ENCODE peak calls at places on chromosomes 2 and 18, in ten cellular contexts. H is stimulated activated CD8-positive, alpha-beta memory T cell treated with anti-CD3 and anti-CD28 coated beads, Interleukin-12 subunit alpha, Interleukin-12 subunit beta, amount 100 ng/mL, for 4 hours; J is pancreas; K is mammary epithelial cell; X is adipocyte; C is lower lobe of right lung; L is NCI-H1417; B is HCT116; G is tibial artery; Y is NCI-H2171. Q is an unnamed sample.

GRCh38 chr2:216710531-216711282 is 15.4 kb upstream of the IGFBP5 start:
- DNase-seq in L (no peak), C (no peak), K (no peak), J (no peak), G (no peak), B (no peak), H (no peak), Y (no peak), X (no peak), Q (peak; percentile 59)

GRCh38 chr2:205776139-205776538 is 93.8 kb downstream of the NRP2 start:
- DNase-seq in G (no peak), J (peak; percentile 88), L (peak; percentile 10), H (no peak), Y (no peak), B (peak; percentile 55), K (no peak), C (peak; percentile 61), X (peak; percentile 35), Q (peak; percentile 50)

GRCh38 chr2:134002391-134002790 is 251.5 kb upstream of the MGAT5 start:
- DNase-seq in X (no peak), G (no peak), J (no peak), C (no peak), H (no peak), B (no peak), L (no peak), K (peak; percentile 44), Y (no peak), Q (no peak)

GRCh38 chr2:241040811-241041334 is 42.5 kb downstream of the SNED1 start:
- DNase-seq in K (no peak), C (no peak), X (no peak), H (no peak), Y (no peak), J (no peak), B (no peak), G (no peak), L (peak; percentile 15), Q (no peak)

GRCh38 chr2:100482741-100483140 is 12.5 kb downstream of the NMS start:
- DNase-seq in B (no peak), G (no peak), Y (no peak), J (no peak), X (no peak), H (no peak), L (no peak), C (no peak), K (no peak), Q (no peak)

GRCh38 chr2:120949957-120950590 is 214.4 kb downstream of the GLI2 start:
- DNase-seq in B (no peak), G (no peak), C (no peak), K (peak; percentile 29), Y (no peak), L (no peak), X (no peak), H (no peak), J (no peak), Q (no peak)

GRCh38 chr2:178882666-178883440 is 75.6 kb upstream of the TTN start:
- DNase-seq in Y (no peak), C (no peak), K (peak; percentile 61), J (no peak), L (no peak), B (no peak), H (no peak), G (no peak), X (no peak), Q (peak; percentile 48)

GRCh38 chr2:233165895-233166661 is 85.4 kb upstream of the ATG16L1 start:
- DNase-seq in Y (no peak), J (no peak), K (peak; percentile 57), C (peak; percentile 88), L (no peak), X (no peak), G (peak; percentile 73), B (no peak), H (peak; percentile 13), Q (no peak)

GRCh38 chr2:12304494-12305228 is 412.1 kb upstream of the TRIB2 start:
- DNase-seq in H (no peak), L (no peak), B (no peak), G (no peak), Y (no peak), J (no peak), K (no peak), C (no peak), X (peak; percentile 53), Q (peak; percentile 39)

GRCh38 chr2:168054657-168055056 is 192.7 kb downstream of the STK39 start:
- DNase-seq in H (no peak), C (no peak), J (no peak), B (no peak), L (no peak), K (no peak), Y (no peak), G (no peak), X (no peak), Q (no peak)

GRCh38 chr2:68225119-68225632 is 27.2 kb downstream of the PPP3R1 start:
- DNase-seq in L (peak; percentile 26), X (no peak), H (no peak), J (no peak), K (peak; percentile 57), G (no peak), B (peak; percentile 19), C (no peak), Y (no peak), Q (peak; percentile 13)

GRCh38 chr2:54595999-54596903 is 127.2 kb upstream of the EML6 start:
- DNase-seq in B (no peak), H (no peak), G (no peak), Y (peak; percentile 14), X (no peak), J (no peak), K (no peak), C (no peak), L (no peak), Q (no peak)

GRCh38 chr2:179177694-179178093 is 86.9 kb downstream of the SESTD1 start:
- DNase-seq in Y (no peak), L (no peak), H (no peak), J (no peak), X (no peak), K (no peak), B (no peak), G (no peak), C (no peak), Q (no peak)

GRCh38 chr2:72920317-72921087 is 3.2 kb downstream of the EMX1 start:
- DNase-seq in K (no peak), Y (no peak), C (no peak), B (no peak), X (no peak), H (no peak), G (peak; percentile 54), J (no peak), L (no peak), Q (no peak)

GRCh38 chr2:39994151-39994550 is 215.1 kb upstream of the THUMPD2 start:
- DNase-seq in L (no peak), C (no peak), H (no peak), Y (no peak), J (no peak), G (no peak), K (peak; percentile 78), X (peak; percentile 67), B (no peak), Q (peak; percentile 12)

GRCh38 chr18:12975488-12975887 is 15.7 kb upstream of the CEP192 start:
- DNase-seq in Y (no peak), H (no peak), X (no peak), J (no peak), C (no peak), B (no peak), G (no peak), K (no peak), L (no peak), Q (no peak)

GRCh38 chr18:28794459-28795245 is 617.7 kb upstream of the CDH2 start:
- DNase-seq in K (peak; percentile 89), Y (no peak), J (no peak), H (no peak), G (no peak), X (peak; percentile 80), L (no peak), C (no peak), B (no peak), Q (no peak)

GRCh38 chr18:49612515-49613033 is 50.7 kb downstream of the LIPG start:
- DNase-seq in X (no peak), K (peak; percentile 44), B (no peak), Y (peak; percentile 35), L (peak; percentile 10), C (no peak), J (no peak), H (no peak), G (no peak), Q (no peak)

GRCh38 chr2:45007961-45008295 is 1.3 kb downstream of the SIX2 start:
- DNase-seq in J (no peak), B (no peak), G (no peak), H (no peak), X (no peak), L (no peak), C (no peak), K (no peak), Y (no peak), Q (no peak)

GRCh38 chr2:38792751-38793150 is 14.7 kb downstream of the GEMIN6 start:
- DNase-seq in G (no peak), B (no peak), J (no peak), C (no peak), Y (no peak), H (no peak), K (no peak), X (no peak), L (no peak), Q (no peak)

Q was measured in AG08395.